ENCODE peak calls at places on chromosomes 3 and 15, in five cellular contexts. O, F, V, Z and D are unnamed samples. For H3K9me3, the result is how much of the 10 kb centered on the place peaks cover.

GRCh38 chr3:188390775-188391443 is 237.0 kb downstream of the LPP start:
- DNase-seq in Z (no peak), F (no peak), O (no peak), V (peak), D (peak)

GRCh38 chr15:91561371-91562100 is 292.0 kb upstream of the SLCO3A1 start:
- DNase-seq in V (peak), F (no peak), O (peak), Z (no peak), D (peak)

GRCh38 chr3:186839874-186840641 is 2.5 kb upstream of the ADIPOQ start:
- DNase-seq in O (peak), V (peak), Z (no peak), F (no peak), D (no peak)

GRCh38 chr3:135125171-135125801 is 330.2 kb downstream of the EPHB1 start:
- DNase-seq in F (no peak), V (peak), Z (no peak), O (peak), D (peak)

GRCh38 chr3:5096368-5096767 is 25.7 kb upstream of the ARL8B start:
- DNase-seq in V (no peak), O (no peak), Z (no peak), F (no peak), D (peak)

GRCh38 chr3:186142556-186142955 is 33.7 kb upstream of the ETV5 start:
- DNase-seq in O (no peak), F (no peak), V (no peak), Z (no peak), D (no peak)

GRCh38 chr15:97692317-97693015 is 268.0 kb upstream of the ARRDC4 start:
- DNase-seq in Z (no peak), O (no peak), F (peak), V (no peak), D (no peak)

GRCh38 chr3:37811625-37812356 is 49.9 kb upstream of the CTDSPL start:
- DNase-seq in Z (no peak), O (no peak), F (no peak), V (no peak), D (no peak)

GRCh38 chr3:128547368-128547987 is 54.5 kb upstream of the GATA2 start:
- DNase-seq in V (peak), Z (no peak), F (no peak), O (no peak), D (no peak)

GRCh38 chr15:81056276-81056675 is 55.6 kb downstream of the TLNRD1 start:
- DNase-seq in F (no peak), O (no peak), V (no peak), Z (no peak), D (no peak)

GRCh38 chr3:32818431-32819085 is 761 bp downstream of the TRIM71 start:
- DNase-seq in V (no peak), Z (no peak), F (peak), O (no peak), D (peak)

GRCh38 chr15:80028937-80029336 is 30.5 kb upstream of the ZFAND6 start:
- DNase-seq in F (no peak), Z (no peak), V (no peak), O (no peak), D (no peak)

GRCh38 chr15:35876762-35877161 is 330.8 kb upstream of the DPH6 start:
- DNase-seq in O (no peak), Z (no peak), V (no peak), F (no peak), D (no peak)

GRCh38 chr15:65595960-65596359 is 15.0 kb downstream of the INTS14 start:
- DNase-seq in F (peak), V (no peak), Z (no peak), O (peak), D (peak)

GRCh38 chr3:48268936-48269551 is 28.1 kb downstream of the ZNF589 start:
- DNase-seq in O (no peak), V (no peak), F (no peak), Z (no peak), D (no peak)

GRCh38 chr3:11363732-11364131 is 91.5 kb downstream of the ATG7 start:
- DNase-seq in O (no peak), F (no peak), V (no peak), Z (no peak), D (no peak)

GRCh38 chr3:174132006-174132405 is 727.1 kb upstream of the NAALADL2 start:
- DNase-seq in V (peak), F (no peak), Z (no peak), O (no peak), D (no peak)

GRCh38 chr3:4575413-4575812 is 82.3 kb downstream of the ITPR1 start:
- DNase-seq in V (peak), O (peak), Z (no peak), F (no peak), D (no peak)

GRCh38 chr3:110178965-110179364 is 841.6 kb upstream of the DPPA4 start:
- DNase-seq in V (peak), F (no peak), Z (no peak), O (no peak), D (peak)

GRCh38 chr3:23324745-23325144 is 121.6 kb downstream of the UBE2E2 start:
- DNase-seq in V (peak), F (no peak), O (peak), Z (no peak), D (no peak)

GRCh38 chr3:128383316-128384235 is 83.1 kb downstream of the DNAJB8 start:
- DNase-seq in O (peak), V (peak), Z (peak), F (peak), D (no peak)

GRCh38 chr15:68285243-68285980 is 7.9 kb downstream of the FEM1B start:
- DNase-seq in O (no peak), F (no peak), Z (no peak), V (peak), D (no peak)

GRCh38 chr3:10010546-10011465 is 15.4 kb upstream of the FANCD2 start:
- DNase-seq in F (peak), O (peak), V (peak), Z (peak), D (peak)

GRCh38 chr3:160112481-160112880 is 112.7 kb upstream of the C3orf80 start:
- DNase-seq in F (no peak), V (no peak), Z (no peak), O (no peak), D (no peak)

GRCh38 chr3:105108823-105109222 is 257.9 kb upstream of the ALCAM start:
- DNase-seq in F (no peak), V (no peak), Z (no peak), O (peak), D (no peak)
- H3K9me3 ChIP-seq in F (under half), V (under half), Z (under half), O (under half), D (under half)

DNA sequence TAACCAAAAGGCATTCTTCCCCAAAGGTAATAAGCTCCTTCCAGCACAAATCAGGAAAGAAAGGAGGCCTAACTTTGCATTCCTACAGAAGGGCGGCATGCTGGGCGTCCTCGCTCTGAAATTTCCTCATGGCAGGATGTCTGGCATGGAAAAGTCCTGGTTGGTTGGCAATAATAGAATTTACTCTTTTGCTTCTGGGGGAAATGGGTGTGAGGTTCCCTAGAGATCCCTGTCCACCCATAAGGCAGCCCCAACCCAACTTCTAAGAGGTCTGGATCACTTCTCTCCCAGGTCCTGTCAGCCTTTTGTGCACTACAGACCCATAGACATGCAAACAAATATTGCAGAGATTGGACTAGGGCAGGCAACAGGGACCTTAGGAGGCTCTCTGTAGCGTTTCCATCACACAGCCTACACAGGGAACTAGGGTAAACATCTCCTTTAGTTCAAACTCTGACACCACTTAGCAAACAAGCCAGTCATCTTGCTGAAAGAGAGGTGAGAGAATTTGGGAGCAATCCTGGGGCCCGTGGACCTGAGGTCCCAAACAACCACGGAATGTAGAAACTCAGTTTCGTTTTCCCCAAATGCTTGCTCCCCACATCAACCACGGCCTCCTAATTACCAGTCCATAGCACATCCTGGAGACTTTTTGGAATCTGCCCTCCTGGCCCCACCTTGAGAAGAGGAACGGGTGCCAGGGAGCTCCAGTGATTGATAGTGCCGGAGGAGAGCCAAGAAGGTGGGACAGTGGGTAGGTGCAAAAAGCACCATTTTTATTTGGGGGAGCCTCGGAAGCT is 2.1 kb downstream of the ZIC4 start:
- DNase-seq in V (no peak), Z (no peak), O (no peak), F (no peak), D (no peak)
- H2AFZ ChIP-seq in V (no peak), Z (no peak), O (no peak), F (no peak), D (no peak)

GRCh38 chr3:133674290-133674912 is 12.7 kb upstream of the TOPBP1 start:
- DNase-seq in O (no peak), Z (no peak), V (peak), F (peak), D (peak)

GRCh38 chr3:133676336-133677118 is 14.8 kb upstream of the TOPBP1 start:
- DNase-seq in V (no peak), F (no peak), O (no peak), Z (no peak), D (no peak)

GRCh38 chr3:133672461-133672860 is 10.7 kb upstream of the TOPBP1 start:
- DNase-seq in F (no peak), V (no peak), Z (no peak), O (no peak), D (no peak)

GRCh38 chr3:133675631-133676335 is 14.0 kb upstream of the TOPBP1 start:
- DNase-seq in V (no peak), F (no peak), O (no peak), Z (no peak), D (no peak)

GRCh38 chr3:133673746-133674145 is 12.0 kb upstream of the TOPBP1 start:
- DNase-seq in V (no peak), O (no peak), F (no peak), Z (no peak), D (no peak)
- TF ChIP-seq EZH2phosphoT487 in V (no peak), O (no peak), F (no peak), Z (no peak), D (no peak)

GRCh38 chr15:56732135-56732880 is 1.0 kb downstream of the ZNF280D start:
- DNase-seq in F (peak), V (peak), Z (no peak), O (no peak), D (no peak)
- H3K9me3 ChIP-seq in F (under half), V (under half), Z (under half), O (under half), D (under half)

GRCh38 chr15:52082197-52083036 is 30.2 kb downstream of the BCL2L10 start:
- DNase-seq in O (no peak), V (no peak), Z (no peak), F (no peak), D (peak)
- H2AFZ ChIP-seq in O (no peak), V (no peak), Z (no peak), F (no peak), D (peak)

GRCh38 chr3:138254199-138254598 is 67.1 kb downstream of the ARMC8 start:
- DNase-seq in Z (no peak), F (no peak), O (no peak), V (no peak), D (no peak)

GRCh38 chr3:138256022-138256421 is 68.9 kb downstream of the ARMC8 start:
- DNase-seq in V (no peak), Z (no peak), O (no peak), F (no peak), D (no peak)

GRCh38 chr3:138249636-138250035 is 62.5 kb downstream of the ARMC8 start:
- DNase-seq in F (no peak), V (no peak), O (no peak), Z (no peak), D (no peak)

GRCh38 chr3:138257986-138258385 is 70.9 kb downstream of the ARMC8 start:
- DNase-seq in V (no peak), F (no peak), O (no peak), Z (no peak), D (no peak)

GRCh38 chr3:138253609-138254008 is 66.5 kb downstream of the ARMC8 start:
- DNase-seq in O (no peak), V (no peak), Z (no peak), F (no peak), D (no peak)
- TF ChIP-seq EZH2phosphoT487 in O (no peak), V (no peak), Z (no peak), F (no peak), D (no peak)

DNA sequence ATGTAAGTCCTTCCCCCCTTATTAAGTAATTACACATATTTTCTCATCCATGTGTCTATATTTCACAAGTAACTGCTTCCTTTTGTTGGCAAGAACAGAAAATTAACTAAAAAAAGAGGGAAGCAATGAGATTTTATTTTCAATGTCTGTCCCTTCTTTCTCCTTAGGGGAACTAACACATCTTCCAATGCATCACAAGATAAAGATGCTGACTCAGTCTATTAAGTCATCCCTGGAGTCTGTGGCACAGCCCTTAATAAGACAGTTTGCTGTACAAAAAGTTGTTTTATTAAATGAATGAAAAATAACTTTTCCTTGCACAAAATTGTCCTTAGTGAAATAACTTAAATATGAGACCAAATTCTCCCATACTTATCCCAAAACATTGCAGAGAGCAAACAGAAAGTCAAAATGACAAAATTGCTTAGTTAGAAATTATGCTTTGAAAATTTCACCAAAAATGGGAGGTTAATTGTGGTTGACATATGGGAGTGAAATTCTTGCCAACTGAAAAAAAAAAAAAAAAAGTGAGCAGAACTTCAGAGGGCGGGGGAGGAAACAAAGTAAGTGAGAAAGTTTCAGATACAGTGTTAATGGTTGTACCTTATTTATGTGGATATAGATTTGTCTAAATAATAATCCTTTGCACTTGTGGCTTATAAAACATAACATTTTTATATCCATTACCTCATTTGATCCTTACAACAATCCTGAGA is 91.7 kb upstream of the RAP2B start:
- DNase-seq in Z (no peak), O (peak), V (peak), F (no peak), D (no peak)
- H3K9me3 ChIP-seq in Z (under half), O (under half), V (under half), F (under half), D (under half)

DNA sequence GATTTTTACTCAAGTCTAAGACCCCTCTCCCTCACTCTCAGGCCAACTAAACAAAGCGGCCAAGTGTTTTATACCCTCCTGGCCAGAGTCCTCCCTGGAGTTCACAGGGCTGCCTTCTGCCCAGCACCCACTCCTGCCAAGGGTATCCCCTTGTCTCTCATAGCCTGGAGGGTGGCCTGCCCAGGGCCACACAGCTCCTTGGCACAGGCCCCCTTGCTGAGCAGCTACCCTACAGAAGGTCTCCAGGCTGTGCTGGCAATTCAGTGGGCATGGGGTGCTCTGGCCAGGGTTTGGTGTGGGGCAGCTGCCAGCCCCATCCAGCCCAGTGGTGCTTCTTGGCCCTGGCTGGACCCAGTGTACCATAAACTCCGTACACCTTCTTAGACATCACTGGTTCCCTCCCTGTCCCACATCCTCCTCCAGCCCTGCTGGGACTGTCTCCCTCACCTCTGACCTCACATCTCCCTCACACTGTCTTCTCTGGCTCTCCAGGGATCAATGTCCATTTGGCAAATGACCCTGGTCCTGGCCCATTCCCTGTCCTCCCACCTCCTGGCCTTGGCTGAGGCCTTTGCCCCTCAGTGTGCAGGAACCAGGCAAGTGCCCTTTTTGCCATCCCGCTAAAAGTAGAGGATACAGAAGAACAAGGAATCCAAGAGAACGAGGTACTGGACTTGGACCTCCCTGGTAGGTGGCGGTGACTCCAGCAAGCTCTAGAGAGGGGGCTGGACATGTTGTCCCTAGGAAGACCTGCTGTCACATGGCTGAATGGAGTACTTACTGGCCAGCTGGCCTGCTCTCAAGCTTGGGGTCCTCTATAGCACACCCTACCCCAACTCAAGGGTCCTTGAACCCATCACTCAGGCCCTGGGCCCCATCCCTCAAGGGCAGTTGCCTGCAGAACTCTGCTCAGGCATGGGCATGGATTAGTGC is 50.0 kb upstream of the TRPM1 start:
- DNase-seq in O (no peak), F (no peak), Z (no peak), V (no peak), D (no peak)
- H2AFZ ChIP-seq in O (no peak), F (no peak), Z (no peak), V (no peak), D (no peak)

DNA sequence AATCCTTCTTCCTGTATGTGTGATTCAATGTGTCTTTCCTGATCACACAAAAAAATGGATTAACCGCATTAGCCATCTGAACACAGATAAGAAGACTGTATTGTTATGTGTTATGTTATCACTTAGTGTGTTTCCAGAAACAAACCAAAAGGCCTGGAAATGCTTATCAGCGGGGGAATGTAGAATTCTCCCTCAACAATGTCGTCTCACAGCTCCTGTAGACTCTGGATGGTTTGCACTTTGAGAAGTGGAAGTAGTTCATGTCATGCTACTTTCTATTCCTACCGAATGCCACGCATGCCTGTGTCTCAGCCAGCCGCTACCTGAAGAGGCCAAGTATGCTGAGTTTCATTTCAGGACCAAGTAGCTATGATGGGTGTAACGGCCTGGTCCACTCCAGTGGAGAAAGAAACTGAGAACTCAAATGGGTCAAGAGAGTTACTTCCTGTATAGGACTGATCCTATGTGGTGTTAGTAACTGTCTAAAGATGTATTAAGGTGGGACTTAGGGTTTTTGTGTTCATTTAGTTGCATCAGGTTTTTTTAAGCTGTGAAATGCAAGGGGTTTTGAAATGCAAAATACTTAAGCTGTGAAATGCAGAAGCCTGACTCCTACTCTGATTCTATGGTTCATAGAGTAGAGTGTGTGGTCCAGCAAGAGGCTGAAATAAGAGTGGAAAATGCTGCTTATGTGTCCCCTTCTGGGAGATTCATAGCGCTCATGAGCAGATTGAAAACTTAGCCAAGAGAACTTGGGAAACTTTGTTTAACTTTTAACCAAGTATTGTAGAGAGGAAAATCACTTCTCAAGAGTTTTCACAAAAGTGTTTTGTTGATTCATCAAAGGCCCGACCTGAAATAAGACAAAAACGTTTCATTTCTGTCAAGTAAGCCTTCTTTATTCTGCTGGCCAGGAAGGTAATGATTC is 118.5 kb upstream of the LMOD3 start:
- DNase-seq in F (no peak), O (no peak), V (no peak), Z (no peak), D (no peak)
- TF ChIP-seq EZH2phosphoT487 in F (no peak), O (no peak), V (no peak), Z (no peak), D (no peak)